ENCODE peak calls at places on chromosomes 16 and 17, in four cellular contexts. P is transverse colon, O is glutamatergic neuron, A is cardiac fibroblast. M is an unnamed sample.
A peak's percentile ranks its signal among the peaks of the same experiment; 100 is the strongest.

GRCh38 chr17:33205552-33205951 is 87.5 kb downstream of the ASIC2 start:
- DNase-seq in P (no peak), O (no peak), A (no peak), M (no peak)

GRCh38 chr17:65193305-65194293 is 56.4 kb downstream of the RGS9 start:
- DNase-seq in P (no peak), O (no peak), A (no peak), M (no peak)

GRCh38 chr17:17236295-17237025 is 508 bp downstream of the FLCN start:
- DNase-seq in P (peak; percentile 34), O (peak; percentile 47), A (peak; percentile 11), M (no peak)

GRCh38 chr17:73165616-73166404 is 1.0 kb downstream of the SSTR2 start:
- DNase-seq in P (no peak), O (peak; percentile 38), A (no peak), M (no peak)

GRCh38 chr16:65235339-65236177 is 113.7 kb upstream of the CDH11 start:
- DNase-seq in P (no peak), O (no peak), A (no peak), M (no peak)

GRCh38 chr16:23889189-23889588 is 53.4 kb downstream of the PRKCB start:
- DNase-seq in P (no peak), O (no peak), A (no peak), M (no peak)

GRCh38 chr17:82490512-82491195 is 28.9 kb upstream of the FOXK2 start:
- DNase-seq in P (peak; percentile 50), O (no peak), A (no peak), M (no peak)

GRCh38 chr17:80474933-80475915 is 1.2 kb downstream of the NPTX1 start:
- DNase-seq in P (no peak), O (peak; percentile 51), A (no peak), M (no peak)

GRCh38 chr17:70096861-70097260 is 21.8 kb downstream of the KCNJ16 start:
- DNase-seq in P (no peak), O (no peak), A (no peak), M (no peak)

GRCh38 chr16:54545890-54546476 is 259.4 kb upstream of the IRX3 start:
- DNase-seq in P (no peak), O (no peak), A (no peak), M (no peak)

GRCh38 chr17:78962345-78962983 is 17.3 kb downstream of the LGALS3BP start:
- DNase-seq in P (peak; percentile 71), O (peak; percentile 59), A (no peak), M (no peak)

GRCh38 chr16:22139008-22139407 is 23.3 kb upstream of the SDR42E2 start:
- DNase-seq in P (no peak), O (no peak), A (no peak), M (no peak)

GRCh38 chr16:168424-168823 is 2.6 kb downstream of the HBM start:
- DNase-seq in P (no peak), O (no peak), A (no peak), M (no peak)

GRCh38 chr17:15236281-15237105 is 28.6 kb downstream of the PMP22 start:
- DNase-seq in P (no peak), O (no peak), A (no peak), M (no peak)

GRCh38 chr17:50151937-50152547 is 1.6 kb upstream of the PPP1R9B start:
- DNase-seq in P (peak; percentile 90), O (peak; percentile 76), A (peak; percentile 90), M (peak; percentile 65)

GRCh38 chr17:40568074-40568836 is 3.0 kb upstream of the CCR7 start:
- DNase-seq in P (no peak), O (no peak), A (no peak), M (peak; percentile 45)

GRCh38 chr16:70635356-70636016 is 10.9 kb upstream of the IL34 start:
- DNase-seq in P (no peak), O (no peak), A (peak; percentile 82), M (no peak)

GRCh38 chr16:68492501-68493411 is 44.4 kb upstream of the SMPD3 start:
- DNase-seq in P (peak; percentile 66), O (no peak), A (no peak), M (no peak)

GRCh38 chr17:17849147-17849820 is 12.5 kb upstream of the SREBF1 start:
- DNase-seq in P (peak; percentile 67), O (no peak), A (peak; percentile 91), M (peak; percentile 79)

GRCh38 chr17:11644265-11645212 is 46.3 kb downstream of the DNAH9 start:
- DNase-seq in P (peak; percentile 71), O (peak; percentile 63), A (peak; percentile 69), M (peak; percentile 26)

GRCh38 chr17:12730931-12731521 is 58.3 kb upstream of the ARHGAP44 start:
- DNase-seq in P (peak; percentile 81), O (peak; percentile 46), A (peak; percentile 49), M (no peak)

GRCh38 chr17:43846963-43847369 is at the start of gene CD300LG:
- DNase-seq in P (no peak), O (no peak), A (no peak), M (no peak)

GRCh38 chr17:61294777-61295176 is 104.9 kb upstream of the TBX2 start:
- DNase-seq in P (no peak), O (no peak), A (peak; percentile 36), M (no peak)

GRCh38 chr17:46194393-46195216 is 1.4 kb upstream of the KANSL1 start:
- DNase-seq in P (no peak), O (no peak), A (peak; percentile 63), M (peak; percentile 61)
- TF ChIP-seq CTCF in P (peak; percentile 37), O (peak; percentile 12), A (peak; percentile 72), M (peak; percentile 60)

GRCh38 chr17:76940738-76941350 is 72.6 kb downstream of the MGAT5B start:
- DNase-seq in P (no peak), O (no peak), A (no peak), M (no peak)
- TF ChIP-seq CTCF in P (no peak), O (peak; percentile 19), A (peak; percentile 10), M (no peak)

GRCh38 chr16:80846275-80847013 is 42.0 kb upstream of the CDYL2 start:
- DNase-seq in P (no peak), O (no peak), A (no peak), M (no peak)

DNA sequence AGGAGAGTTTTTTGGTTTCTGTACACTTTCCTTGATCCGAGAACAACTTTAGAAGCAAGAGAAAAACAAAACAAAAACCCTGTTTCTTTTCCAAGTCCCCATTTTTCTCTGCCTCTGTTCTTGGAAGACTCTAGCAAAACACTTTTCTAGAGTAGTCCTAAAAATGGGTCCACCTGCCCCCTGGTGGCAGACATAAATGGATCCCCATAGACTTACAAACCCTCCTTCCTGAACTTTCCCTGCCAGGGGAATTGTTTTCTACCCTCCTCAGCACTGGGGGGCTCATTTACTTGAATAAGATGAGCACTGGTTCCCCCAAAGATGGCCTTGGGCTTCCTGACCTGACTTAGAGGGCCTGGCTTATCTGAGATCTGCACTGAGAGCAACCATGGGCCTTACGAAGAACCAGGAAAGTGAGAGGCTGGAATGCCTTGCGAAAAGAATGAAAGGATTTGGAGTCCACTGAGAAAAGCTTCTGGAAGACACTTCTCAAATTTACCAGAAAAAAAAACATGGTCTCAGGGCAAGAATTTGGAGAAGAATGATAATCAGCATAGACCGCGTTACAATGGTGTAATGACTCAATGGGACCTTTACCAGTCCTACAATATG is 48.0 kb upstream of the CDYL2 start:
- DNase-seq in P (peak; percentile 11), O (peak; percentile 31), A (peak; percentile 24), M (no peak)
- TF ChIP-seq CTCF in P (peak; percentile 29), O (peak; percentile 52), A (peak; percentile 59), M (no peak)

DNA sequence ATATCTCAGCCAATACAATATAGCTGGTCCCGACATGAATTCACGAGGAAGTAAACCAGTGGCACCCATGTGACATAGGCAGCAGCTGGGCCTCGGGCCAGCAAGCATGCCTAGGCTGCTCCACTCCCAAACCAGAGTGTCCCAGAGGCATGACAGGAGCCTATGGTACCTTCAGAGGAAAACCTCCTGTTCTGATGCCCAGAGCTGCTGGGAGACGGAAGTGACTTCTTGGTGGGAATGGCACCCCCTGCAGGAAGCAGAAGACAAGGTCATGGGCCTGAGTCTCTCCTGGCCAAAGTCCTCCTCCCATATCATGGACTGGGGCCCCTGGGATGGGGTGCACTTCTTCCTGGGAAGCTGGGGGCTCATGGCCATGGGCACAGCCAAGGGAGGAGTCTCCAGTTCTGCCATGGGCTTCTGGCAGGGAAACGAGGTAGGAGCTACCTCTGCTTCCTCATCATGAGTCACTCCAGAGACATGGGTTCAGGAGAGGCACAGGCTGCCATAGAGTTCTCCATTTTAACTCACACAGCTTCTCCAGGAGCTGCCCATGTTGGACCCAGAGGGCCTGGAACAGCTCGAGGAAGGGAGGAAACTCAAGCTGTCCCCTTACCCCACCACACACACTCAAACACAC is 13.4 kb downstream of the FBF1 start:
- DNase-seq in P (peak; percentile 27), O (no peak), A (no peak), M (no peak)
- TF ChIP-seq CTCF in P (peak; percentile 35), O (peak; percentile 31), A (peak; percentile 38), M (no peak)

DNA sequence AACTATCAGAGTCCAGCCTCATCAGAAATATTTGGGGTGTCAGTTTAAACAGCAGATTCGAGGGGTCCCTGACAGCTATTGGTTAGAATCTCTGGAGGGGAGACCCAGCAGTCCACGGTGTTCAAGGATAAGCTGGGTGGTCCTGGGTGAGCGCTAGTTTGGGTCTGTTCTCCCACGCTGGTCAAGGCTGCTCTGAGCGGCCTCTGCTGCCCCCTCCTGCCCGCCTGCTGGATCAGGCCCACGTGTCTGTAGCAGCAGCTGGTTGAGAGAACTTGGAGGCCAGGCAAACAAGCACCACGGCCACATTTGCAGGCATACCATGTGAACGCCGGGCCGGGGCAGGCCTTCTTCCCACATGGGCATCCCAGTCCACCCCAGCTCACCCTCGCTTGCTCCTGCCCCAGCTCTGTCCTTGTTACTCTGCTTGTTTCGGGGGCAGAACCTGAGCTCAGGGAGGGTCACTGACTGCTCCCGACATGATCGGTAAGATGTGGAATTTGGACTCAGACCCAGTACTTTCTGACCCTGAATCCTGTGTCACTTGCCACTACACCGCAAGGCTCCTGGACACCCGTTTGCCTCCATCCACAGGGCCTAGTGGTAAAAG is 7.4 kb downstream of the FOXF1 start:
- DNase-seq in P (peak; percentile 64), O (peak; percentile 83), A (peak; percentile 77), M (no peak)
- TF ChIP-seq CTCF in P (peak; percentile 60), O (peak; percentile 58), A (peak; percentile 94), M (no peak)

DNA sequence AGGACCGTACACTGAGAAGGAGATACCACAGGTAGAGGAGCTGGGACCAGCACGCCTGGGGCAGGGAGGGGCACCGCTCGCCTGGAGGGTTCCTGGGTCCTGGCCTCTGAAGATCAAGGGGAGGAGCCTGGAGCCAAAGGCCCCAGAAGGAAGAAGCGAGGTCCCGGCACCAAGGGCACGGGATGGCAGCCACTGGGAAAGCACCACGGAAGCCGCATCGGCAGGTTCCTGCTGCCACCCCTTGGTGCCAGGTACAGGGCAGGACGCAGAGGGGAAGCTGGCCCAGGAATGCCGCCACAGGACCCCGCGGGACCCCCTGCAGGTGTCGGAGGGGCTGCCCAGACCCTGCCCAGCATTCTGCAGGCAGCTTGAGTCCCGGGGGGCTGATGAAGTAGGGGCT is 42.5 kb upstream of the CBFA2T3 start:
- DNase-seq in P (no peak), O (no peak), A (no peak), M (no peak)
- TF ChIP-seq CTCF in P (no peak), O (no peak), A (no peak), M (no peak)

GRCh38 chr16:10876305-10876704 is 697 bp upstream of the CIITA start:
- DNase-seq in P (no peak), O (no peak), A (no peak), M (no peak)

GRCh38 chr16:10878644-10879498 is 1.9 kb downstream of the CIITA start:
- DNase-seq in P (peak; percentile 58), O (peak; percentile 31), A (peak; percentile 32), M (no peak)

GRCh38 chr16:10878328-10878643 is 1.3 kb downstream of the CIITA start:
- DNase-seq in P (no peak), O (no peak), A (no peak), M (no peak)

GRCh38 chr16:10877472-10877946 is 507 bp downstream of the CIITA start:
- DNase-seq in P (no peak), O (no peak), A (no peak), M (no peak)

GRCh38 chr16:10876799-10877341 is at the start of gene CIITA:
- DNase-seq in P (peak; percentile 77), O (no peak), A (peak; percentile 64), M (peak; percentile 25)
- TF ChIP-seq CTCF in P (no peak), O (no peak), A (no peak), M (no peak)

M was measured in CD8-positive, alpha-beta T cell.